ENCODE peak calls at places on chromosomes 5 and 9, in four cellular contexts. P is activated naive CD4-positive, alpha-beta T cell treated with Interleukin-2 at 50 U/mL for 16 hours; H is amygdala; D is CD8-positive, alpha-beta T cell. J is an unnamed sample.

GRCh38 chr5:74685979-74686631 is 1.1 kb downstream of the HEXB start:
- DNase-seq in P (no peak), H (no peak), D (no peak), J (no peak)

GRCh38 chr5:80191991-80192398 is 63.9 kb downstream of the SERINC5 start:
- DNase-seq in H (peak), D (peak), P (peak), J (peak)

GRCh38 chr5:141476132-141476909 is 555 bp downstream of the PCDHGC3 start:
- DNase-seq in P (no peak), D (no peak), H (no peak), J (no peak)

GRCh38 chr5:161446655-161447054 is 99.9 kb downstream of the GABRB2 start:
- DNase-seq in H (no peak), D (no peak), P (no peak), J (no peak)

GRCh38 chr5:64096771-64097170 is 68.9 kb upstream of the RNF180 start:
- DNase-seq in H (no peak), D (no peak), P (no peak), J (no peak)

GRCh38 chr5:141650851-141651727 is at the start of gene FCHSD1:
- DNase-seq in D (peak), H (peak), P (peak), J (peak)

GRCh38 chr9:36877239-36877638 is 156.8 kb downstream of the PAX5 start:
- DNase-seq in P (no peak), H (no peak), D (no peak), J (no peak)

GRCh38 chr9:89889865-89890264 is 285.1 kb downstream of the GADD45G start:
- DNase-seq in H (no peak), D (no peak), P (no peak), J (no peak)

GRCh38 chr9:90061187-90061586 is 456.4 kb downstream of the GADD45G start:
- DNase-seq in H (no peak), P (no peak), D (no peak), J (no peak)

GRCh38 chr9:114273461-114273881 is 49.4 kb upstream of the ORM1 start:
- DNase-seq in H (no peak), P (no peak), D (no peak), J (no peak)

GRCh38 chr5:56028708-56029107 is 33.9 kb upstream of the IL6ST start:
- DNase-seq in D (no peak), P (no peak), H (no peak), J (no peak)

GRCh38 chr5:142342128-142342981 is 17.5 kb upstream of the SPRY4 start:
- DNase-seq in H (no peak), P (no peak), D (no peak), J (no peak)

GRCh38 chr5:179288101-179288808 is 57.0 kb downstream of the ADAMTS2 start:
- DNase-seq in P (no peak), H (no peak), D (no peak), J (no peak)

GRCh38 chr5:88660947-88661869 is 221.8 kb downstream of the MEF2C start:
- DNase-seq in P (no peak), D (no peak), H (peak), J (peak)

GRCh38 chr9:110997847-110998246 is 40.4 kb downstream of the LPAR1 start:
- DNase-seq in H (no peak), P (no peak), D (no peak), J (no peak)

GRCh38 chr9:88464851-88465250 is 70.1 kb upstream of the NXNL2 start:
- DNase-seq in P (no peak), H (no peak), D (no peak), J (no peak)

GRCh38 chr5:142851731-142852130 is 81.6 kb downstream of the ARHGAP26 start:
- DNase-seq in H (no peak), D (no peak), P (no peak), J (no peak)

GRCh38 chr9:136881691-136882108 is 4.6 kb upstream of the TRAF2 start:
- DNase-seq in H (no peak), P (peak), D (peak), J (no peak)

GRCh38 chr9:29213374-29214161 is 1640.3 kb upstream of the C9orf72 start:
- DNase-seq in P (no peak), H (no peak), D (no peak), J (peak)

GRCh38 chr9:129669141-129669718 is 3.8 kb downstream of the PRRX2 start:
- DNase-seq in D (no peak), H (no peak), P (no peak), J (no peak)

GRCh38 chr5:104189031-104189430 is 626.4 kb upstream of the NUDT12 start:
- DNase-seq in H (no peak), D (no peak), P (no peak), J (no peak)

GRCh38 chr9:127091526-127091925 is 30.9 kb downstream of the ANGPTL2 start:
- DNase-seq in D (no peak), H (no peak), P (no peak), J (no peak)

GRCh38 chr5:179890751-179891682 is 16.7 kb downstream of the TBC1D9B start:
- DNase-seq in H (no peak), D (no peak), P (no peak), J (no peak)

GRCh38 chr9:131019387-131020239 is 10.6 kb downstream of the LAMC3 start:
- DNase-seq in P (no peak), D (no peak), H (no peak), J (no peak)

GRCh38 chr5:72452515-72453259 is 54.5 kb downstream of the ZNF366 start:
- DNase-seq in P (no peak), D (no peak), H (no peak), J (no peak)

GRCh38 chr5:30539004-30539634 is 654.4 kb upstream of the CDH6 start:
- DNase-seq in H (no peak), P (no peak), D (no peak), J (no peak)

GRCh38 chr5:79122963-79123362 is 11.4 kb downstream of the BHMT start:
- DNase-seq in H (no peak), D (no peak), P (no peak), J (no peak)

GRCh38 chr5:138831703-138832102 is 43.4 kb downstream of the LRRTM2 start:
- DNase-seq in P (no peak), H (no peak), D (no peak), J (no peak)

GRCh38 chr5:1178529-1179382 is 22.6 kb upstream of the SLC6A19 start:
- DNase-seq in D (no peak), P (no peak), H (no peak), J (no peak)

GRCh38 chr9:98372077-98372812 is 116.8 kb upstream of the TBC1D2 start:
- DNase-seq in D (no peak), H (no peak), P (no peak), J (no peak)

GRCh38 chr5:34838785-34839714 is at the start of gene TTC23L:
- DNase-seq in D (peak), H (peak), P (peak), J (peak)

GRCh38 chr9:109974143-109974917 is 194.3 kb downstream of the PALM2AKAP2 start:
- DNase-seq in D (no peak), P (peak), H (no peak), J (no peak)

J was measured in hypothalamus.